ENCODE peak calls at places on chromosomes 3 and 15, in nine cellular contexts. D, U, C, A, N, L, K, E and T are unnamed samples.

GRCh38 chr15:68334661-68335124 is 57.1 kb downstream of the FEM1B start:
- DNase-seq in D (no peak), U (no peak), C (no peak), A (peak; percentile 68), N (peak; percentile 50), L (no peak), K (no peak), E (no peak), T (no peak)

GRCh38 chr15:57327985-57328471 is 48.3 kb upstream of the CGNL1 start:
- DNase-seq in D (no peak), U (peak; percentile 95), C (no peak), A (peak; percentile 88), N (no peak), L (no peak), K (no peak), E (no peak), T (no peak)

GRCh38 chr3:193981534-193981933 is 154.4 kb upstream of the HES1 start:
- DNase-seq in D (no peak), U (no peak), C (no peak), A (no peak), N (no peak), L (no peak), K (no peak), E (no peak), T (no peak)

GRCh38 chr3:55701997-55702396 is 214.9 kb upstream of the WNT5A start:
- DNase-seq in D (no peak), U (no peak), C (no peak), A (no peak), N (no peak), L (no peak), K (no peak), E (peak; percentile 15), T (no peak)

GRCh38 chr3:193317901-193318300 is 60.7 kb downstream of the ATP13A5 start:
- DNase-seq in D (no peak), U (no peak), C (no peak), A (no peak), N (no peak), L (no peak), K (no peak), E (peak; percentile 13), T (no peak)

GRCh38 chr3:115960799-115961198 is 337.5 kb downstream of the GAP43 start:
- DNase-seq in D (no peak), U (no peak), C (no peak), A (no peak), N (no peak), L (no peak), K (no peak), E (no peak), T (no peak)

GRCh38 chr3:118527527-118528044 is 507.1 kb downstream of the IGSF11 start:
- DNase-seq in D (no peak), U (no peak), C (no peak), A (no peak), N (no peak), L (no peak), K (no peak), E (no peak), T (no peak)

GRCh38 chr3:109188726-109189125 is 52.2 kb downstream of the C3orf85 start:
- DNase-seq in D (peak; percentile 17), U (no peak), C (no peak), A (no peak), N (no peak), L (no peak), K (no peak), E (no peak), T (no peak)

GRCh38 chr15:65598468-65598867 is 12.5 kb downstream of the INTS14 start:
- DNase-seq in D (no peak), U (no peak), C (no peak), A (no peak), N (no peak), L (no peak), K (no peak), E (no peak), T (no peak)

GRCh38 chr3:74135808-74136207 is 478.7 kb downstream of the CNTN3 start:
- DNase-seq in D (no peak), U (no peak), C (no peak), A (no peak), N (no peak), L (no peak), K (no peak), E (no peak), T (no peak)

GRCh38 chr3:9681011-9681722 is 22.5 kb upstream of the CPNE9 start:
- DNase-seq in D (no peak), U (no peak), C (no peak), A (no peak), N (no peak), L (no peak), K (no peak), E (no peak), T (no peak)

GRCh38 chr3:120218981-120219380 is 66.0 kb downstream of the GPR156 start:
- DNase-seq in D (no peak), U (no peak), C (no peak), A (no peak), N (no peak), L (no peak), K (no peak), E (no peak), T (no peak)

GRCh38 chr3:79040091-79040490 is 727.7 kb downstream of the ROBO1 start:
- DNase-seq in D (no peak), U (no peak), C (no peak), A (no peak), N (no peak), L (no peak), K (no peak), E (no peak), T (no peak)

GRCh38 chr15:93146196-93146595 is 57.2 kb upstream of the RGMA start:
- DNase-seq in D (no peak), U (no peak), C (no peak), A (no peak), N (no peak), L (no peak), K (no peak), E (no peak), T (no peak)

GRCh38 chr3:193814166-193814565 is 221.2 kb downstream of the OPA1 start:
- DNase-seq in D (no peak), U (no peak), C (no peak), A (no peak), N (no peak), L (no peak), K (no peak), E (no peak), T (no peak)

GRCh38 chr3:155790272-155790918 is 15.7 kb downstream of the C3orf33 start:
- DNase-seq in D (no peak), U (no peak), C (no peak), A (no peak), N (no peak), L (no peak), K (no peak), E (no peak), T (no peak)

GRCh38 chr3:46887980-46888494 is 10.5 kb downstream of the PTH1R start:
- DNase-seq in D (no peak), U (no peak), C (no peak), A (no peak), N (no peak), L (no peak), K (no peak), E (no peak), T (no peak)

GRCh38 chr3:106194726-106195125 is 325.9 kb upstream of the CBLB start:
- DNase-seq in D (no peak), U (no peak), C (no peak), A (no peak), N (no peak), L (no peak), K (no peak), E (no peak), T (no peak)